ENCODE peak calls at places on chromosomes 12 and 14, in nine cellular contexts. Z is HFFc6; X is GM13976; T is activated CD8-positive, alpha-beta memory T cell treated with anti-CD3 and anti-CD28 coated beads, Interleukin-2, amount 50 U/mL, for 4 hours; U is mesothelial cell of epicardium; M is HCT116; Q is adrenal gland; I is brain microvascular endothelial cell; N is activated CD4-positive, alpha-beta T cell treated with anti-CD3 and anti-CD28 coated beads, Interleukin-2, amount 50 U/mL, for 4 hours. H is an unnamed sample.

GRCh38 chr14:52551696-52552062 is 626 bp downstream of the TXNDC16 start:
- DNase-seq in Z (peak; percentile 22), X (peak; percentile 20), T (no peak), U (no peak), M (no peak), Q (no peak), I (peak; percentile 25), N (no peak), H (no peak)

GRCh38 chr12:30764251-30764650 is 9.5 kb upstream of the CAPRIN2 start:
- DNase-seq in Z (no peak), X (no peak), T (no peak), U (no peak), M (no peak), Q (no peak), I (no peak), N (no peak), H (no peak)

GRCh38 chr14:71472961-71473340 is 459.3 kb upstream of the RGS6 start:
- DNase-seq in Z (no peak), X (no peak), T (no peak), U (no peak), M (no peak), Q (no peak), I (no peak), N (no peak), H (no peak)

GRCh38 chr12:57964421-57964820 is 23.1 kb downstream of the ATP23 start:
- DNase-seq in Z (no peak), X (no peak), T (no peak), U (no peak), M (no peak), Q (no peak), I (no peak), N (no peak), H (no peak)

GRCh38 chr12:15770581-15770980 is 18.6 kb downstream of the EPS8 start:
- DNase-seq in Z (no peak), X (no peak), T (no peak), U (no peak), M (no peak), Q (no peak), I (no peak), N (no peak), H (no peak)

GRCh38 chr14:100554082-100554677 is 33.0 kb downstream of the BEGAIN start:
- DNase-seq in Z (no peak), X (no peak), T (no peak), U (no peak), M (no peak), Q (peak; percentile 90), I (no peak), N (no peak), H (peak; percentile 88)

GRCh38 chr14:35818346-35819115 is 7.6 kb upstream of the BRMS1L start:
- DNase-seq in Z (peak; percentile 47), X (peak; percentile 41), T (no peak), U (no peak), M (no peak), Q (peak; percentile 72), I (peak; percentile 56), N (no peak), H (peak; percentile 34)

GRCh38 chr12:47302111-47302597 is 222.4 kb upstream of the AMIGO2 start:
- DNase-seq in Z (no peak), X (peak; percentile 41), T (no peak), U (no peak), M (no peak), Q (no peak), I (no peak), N (no peak), H (no peak)

GRCh38 chr14:76761198-76761848 is at the start of gene VASH1:
- DNase-seq in Z (peak; percentile 57), X (peak; percentile 91), T (peak; percentile 61), U (peak; percentile 56), M (peak; percentile 15), Q (peak; percentile 82), I (peak; percentile 58), N (peak; percentile 30), H (peak; percentile 24)

GRCh38 chr12:1855241-1855640 is 34.9 kb downstream of the LRTM2 start:
- DNase-seq in Z (no peak), X (no peak), T (no peak), U (no peak), M (no peak), Q (no peak), I (no peak), N (no peak), H (no peak)

GRCh38 chr12:15599266-15600037 is 189.7 kb downstream of the EPS8 start:
- DNase-seq in Z (peak; percentile 14), X (no peak), T (no peak), U (no peak), M (no peak), Q (no peak), I (peak; percentile 57), N (no peak), H (no peak)

GRCh38 chr14:39488600-39488999 is 56.4 kb upstream of the FBXO33 start:
- DNase-seq in Z (peak; percentile 40), X (no peak), T (no peak), U (no peak), M (no peak), Q (peak; percentile 61), I (peak; percentile 17), N (no peak), H (no peak)

GRCh38 chr14:70666364-70666691 is 24.6 kb downstream of the TTC9 start:
- DNase-seq in Z (no peak), X (no peak), T (no peak), U (no peak), M (no peak), Q (no peak), I (no peak), N (no peak), H (no peak)

GRCh38 chr12:27588786-27589185 is 64.8 kb downstream of the PPFIBP1 start:
- DNase-seq in Z (no peak), X (no peak), T (no peak), U (no peak), M (no peak), Q (no peak), I (no peak), N (no peak), H (no peak)

GRCh38 chr14:100679707-100680438 is 46.8 kb upstream of the DLK1 start:
- DNase-seq in Z (peak; percentile 91), X (no peak), T (no peak), U (peak; percentile 37), M (no peak), Q (peak; percentile 80), I (peak; percentile 83), N (no peak), H (no peak)